ENCODE peak calls at places on chromosomes 12 and 14, in seven cellular contexts. F is IMR-90, G is WTC11, I is A549, Q is K562, B is HepG2, L is H1. A is an unnamed sample.

GRCh38 chr12:117526756-117527479 is 165.5 kb upstream of the NOS1 start:
- DNase-seq in Q (no peak), G (no peak), F (no peak), I (no peak), B (no peak), L (no peak), A (no peak)

GRCh38 chr12:108560321-108560721 is 652 bp downstream of the SART3 start:
- DNase-seq in L (no peak), Q (no peak), F (peak), I (no peak), G (no peak), B (peak), A (no peak)

GRCh38 chr14:103141117-103141796 is 18.0 kb downstream of the TNFAIP2 start:
- DNase-seq in L (peak), Q (peak), B (peak), F (peak), G (peak), I (peak), A (peak)

GRCh38 chr12:39935275-39935674 is 170.6 kb downstream of the SLC2A13 start:
- DNase-seq in F (peak), G (no peak), I (no peak), Q (no peak), L (no peak), B (no peak), A (no peak)

GRCh38 chr12:54034784-54035310 is 2.0 kb downstream of the HOXC5 start:
- DNase-seq in L (no peak), G (no peak), F (no peak), B (no peak), Q (no peak), I (no peak), A (no peak)

GRCh38 chr14:32074887-32075572 is 2.1 kb upstream of the ARHGAP5 start:
- DNase-seq in Q (no peak), B (peak), G (no peak), L (no peak), F (peak), I (peak), A (no peak)

GRCh38 chr12:23729354-23729753 is 220.1 kb downstream of the SOX5 start:
- DNase-seq in F (peak), L (no peak), Q (no peak), G (no peak), I (no peak), B (no peak), A (no peak)

GRCh38 chr12:6821271-6821673 is 349 bp upstream of the GPR162 start:
- DNase-seq in I (peak), L (peak), G (peak), F (peak), Q (no peak), B (no peak), A (peak)

GRCh38 chr14:33848706-33849454 is 102.0 kb downstream of the EGLN3 start:
- DNase-seq in G (peak), L (peak), B (peak), I (peak), Q (peak), F (peak), A (peak)

GRCh38 chr14:64465208-64465821 is at the start of gene AKAP5:
- DNase-seq in B (peak), F (peak), L (peak), G (peak), I (peak), Q (peak), A (peak)

GRCh38 chr14:101114726-101115481 is 211.4 kb upstream of the RTL1 start:
- DNase-seq in F (no peak), G (no peak), Q (no peak), B (no peak), I (no peak), L (peak), A (no peak)

GRCh38 chr12:107544947-107545346 is 140.7 kb upstream of the PWP1 start:
- DNase-seq in I (no peak), Q (no peak), B (no peak), F (no peak), L (no peak), G (no peak), A (no peak)

GRCh38 chr12:52518574-52519469 is 1.4 kb downstream of the KRT5 start:
- DNase-seq in I (no peak), Q (no peak), G (no peak), B (no peak), L (peak), F (no peak), A (no peak)

GRCh38 chr12:981176-981828 is 9.7 kb upstream of the ERC1 start:
- DNase-seq in F (no peak), L (no peak), I (no peak), G (no peak), B (no peak), Q (no peak), A (no peak)

GRCh38 chr14:47189911-47190503 is 485.4 kb downstream of the MDGA2 start:
- DNase-seq in I (no peak), G (no peak), F (no peak), B (no peak), Q (no peak), L (no peak), A (no peak)

GRCh38 chr14:106605548-106606448 is 1079.4 kb downstream of the TMEM121 start:
- DNase-seq in F (no peak), I (peak), L (no peak), Q (peak), G (no peak), B (peak), A (peak)

GRCh38 chr14:76938092-76938500 is 90.4 kb downstream of the IRF2BPL start:
- DNase-seq in Q (no peak), G (no peak), I (no peak), B (no peak), F (peak), L (no peak), A (no peak)

GRCh38 chr14:98711453-98711852 is 560.5 kb downstream of the BCL11B start:
- DNase-seq in I (no peak), L (no peak), Q (no peak), B (no peak), F (no peak), G (no peak), A (no peak)

GRCh38 chr12:56601503-56601902 is 28.6 kb downstream of the BAZ2A start:
- DNase-seq in Q (peak), I (peak), L (no peak), F (no peak), G (peak), B (no peak), A (peak)

GRCh38 chr12:54398995-54399793 is 14.7 kb upstream of the ZNF385A start:
- DNase-seq in B (peak), F (peak), I (peak), L (peak), G (peak), Q (peak), A (peak)

GRCh38 chr14:106436310-106436905 is 910.0 kb downstream of the TMEM121 start:
- DNase-seq in I (peak), F (no peak), L (peak), Q (peak), G (peak), B (no peak), A (no peak)

GRCh38 chr14:83706555-83706954 is 1823.4 kb upstream of the FLRT2 start:
- DNase-seq in L (peak), F (peak), Q (no peak), I (no peak), G (peak), B (no peak), A (peak)

GRCh38 chr12:130347588-130347987 is 9.9 kb downstream of the PIWIL1 start:
- DNase-seq in B (no peak), I (no peak), Q (no peak), F (no peak), G (no peak), L (no peak), A (no peak)

GRCh38 chr12:65278576-65279386 is at the start of gene MSRB3:
- DNase-seq in Q (peak), L (peak), G (peak), B (peak), I (peak), F (peak), A (peak)

GRCh38 chr12:1505151-1505450 is 89.3 kb downstream of the FBXL14 start:
- DNase-seq in I (no peak), F (no peak), B (no peak), Q (no peak), L (peak), G (no peak), A (no peak)

GRCh38 chr14:33282811-33283210 is 344.1 kb downstream of the NPAS3 start:
- DNase-seq in G (no peak), Q (no peak), B (no peak), F (no peak), I (no peak), L (no peak), A (no peak)

GRCh38 chr12:62911288-62911687 is 23.7 kb downstream of the PPM1H start:
- DNase-seq in Q (no peak), G (no peak), I (no peak), F (no peak), L (no peak), B (no peak), A (no peak)

GRCh38 chr12:93783827-93784226 is 106.7 kb downstream of the CRADD start:
- DNase-seq in B (no peak), Q (no peak), F (no peak), G (no peak), L (no peak), I (no peak), A (peak)

GRCh38 chr12:11171145-11171952 is at the start of gene SMIM10L1:
- DNase-seq in F (peak), G (peak), I (peak), L (peak), B (peak), Q (peak), A (peak)

GRCh38 chr12:92570056-92570753 is 132.6 kb upstream of the PLEKHG7 start:
- DNase-seq in B (peak), I (peak), Q (peak), F (peak), L (peak), G (peak), A (peak)

GRCh38 chr12:89383235-89384049 is 31.1 kb upstream of the DUSP6 start:
- DNase-seq in I (no peak), G (no peak), F (peak), Q (no peak), B (peak), L (no peak), A (peak)

GRCh38 chr14:89477391-89477790 is 60.4 kb upstream of the FOXN3 start:
- DNase-seq in Q (no peak), L (no peak), G (no peak), B (no peak), F (no peak), I (no peak), A (no peak)

GRCh38 chr14:63046339-63047268 is 1.3 kb upstream of the KCNH5 start:
- DNase-seq in F (no peak), L (peak), I (no peak), G (peak), Q (no peak), B (peak), A (peak)
- TF ChIP-seq USF2 in F (no peak), L (no peak), I (no peak), G (no peak), Q (no peak), B (no peak), A (no peak)

GRCh38 chr12:102216086-102216691 is 18.6 kb upstream of the PMCH start:
- DNase-seq in B (no peak), I (peak), L (no peak), G (no peak), Q (no peak), F (peak), A (no peak)
- TF ChIP-seq USF2 in B (no peak), I (no peak), L (no peak), G (no peak), Q (no peak), F (no peak), A (no peak)

GRCh38 chr12:46773537-46773936 is 52.3 kb downstream of the SLC38A4 start:
- DNase-seq in F (no peak), Q (no peak), B (no peak), I (no peak), G (no peak), L (no peak), A (no peak)
- TF ChIP-seq USF2 in F (no peak), Q (no peak), B (no peak), I (no peak), G (no peak), L (no peak), A (no peak)

GRCh38 chr12:3179731-3180130 is 102.6 kb downstream of the TSPAN9 start:
- DNase-seq in I (no peak), L (no peak), Q (no peak), F (no peak), B (no peak), G (no peak), A (no peak)
- TF ChIP-seq USF2 in I (no peak), L (no peak), Q (no peak), F (no peak), B (no peak), G (no peak), A (no peak)

GRCh38 chr14:58944226-58944769 is 244.2 kb upstream of the DAAM1 start:
- DNase-seq in L (no peak), Q (no peak), F (no peak), G (peak), I (peak), B (no peak), A (no peak)
- TF ChIP-seq USF2 in L (no peak), Q (no peak), F (no peak), G (no peak), I (no peak), B (no peak), A (no peak)

DNA sequence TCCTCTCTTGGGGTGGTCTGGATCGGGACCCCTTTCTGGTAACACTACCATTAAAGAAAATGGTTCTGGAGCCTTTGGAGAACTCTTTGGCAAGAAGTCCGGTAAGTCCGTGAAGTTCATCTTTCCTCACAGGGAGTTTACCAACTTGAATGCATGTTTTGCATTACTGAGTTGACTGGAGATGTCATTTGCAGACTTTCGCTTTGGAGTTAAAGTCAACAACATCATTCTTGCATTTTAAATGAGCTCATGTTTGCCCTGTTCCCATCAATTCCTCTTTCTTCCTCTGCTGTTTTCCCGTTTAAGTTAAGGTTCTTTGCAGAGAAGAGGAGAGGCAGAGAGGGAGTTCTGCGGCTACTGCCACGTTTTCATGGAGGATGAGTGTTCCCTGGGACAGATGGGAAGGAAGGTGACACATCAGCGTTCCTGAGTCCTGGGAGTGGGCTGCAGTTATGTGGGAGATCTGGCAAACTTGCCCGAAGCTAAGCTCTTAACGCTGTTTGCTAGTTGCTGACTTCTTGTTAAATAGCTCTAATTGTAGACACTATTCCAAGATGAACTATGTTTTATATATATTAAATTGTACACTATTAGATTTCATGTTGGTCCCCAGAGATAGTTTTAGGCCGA is 18.8 kb upstream of the PRICKLE1 start:
- DNase-seq in F (no peak), L (no peak), Q (no peak), I (no peak), G (no peak), B (no peak), A (no peak)
- TF ChIP-seq USF2 in F (no peak), L (no peak), Q (no peak), I (no peak), G (no peak), B (no peak), A (no peak)

GRCh38 chr12:16531623-16532022 is 74.3 kb downstream of the LMO3 start:
- DNase-seq in I (no peak), Q (no peak), F (no peak), L (no peak), G (no peak), B (no peak), A (peak)
- TF ChIP-seq USF2 in I (no peak), Q (no peak), F (no peak), L (no peak), G (no peak), B (no peak), A (no peak)

GRCh38 chr12:101436146-101436545 is 28.6 kb upstream of the ARL1 start:
- DNase-seq in G (no peak), B (no peak), L (no peak), Q (no peak), F (no peak), I (no peak), A (no peak)

GRCh38 chr12:101441835-101442234 is 33.3 kb upstream of the SPIC start:
- DNase-seq in F (no peak), L (no peak), I (no peak), Q (no peak), G (no peak), B (no peak), A (no peak)
- TF ChIP-seq USF2 in F (no peak), L (no peak), I (no peak), Q (no peak), G (no peak), B (no peak), A (no peak)

GRCh38 chr14:24935796-24936195 is 114.2 kb downstream of the STXBP6 start:
- DNase-seq in Q (no peak), B (no peak), F (peak), L (no peak), G (no peak), I (no peak), A (no peak)
- TF ChIP-seq USF2 in Q (no peak), B (no peak), F (no peak), L (no peak), G (no peak), I (no peak), A (no peak)

GRCh38 chr12:91384391-91384790 is 201.8 kb upstream of the DCN start:
- DNase-seq in L (no peak), I (no peak), Q (no peak), F (no peak), G (no peak), B (no peak), A (no peak)

GRCh38 chr12:91383106-91383505 is 200.5 kb upstream of the DCN start:
- DNase-seq in L (no peak), B (no peak), F (peak), Q (no peak), I (no peak), G (no peak), A (no peak)

GRCh38 chr12:91382081-91382543 is 199.5 kb upstream of the DCN start:
- DNase-seq in L (peak), G (peak), I (peak), Q (peak), F (peak), B (peak), A (peak)

GRCh38 chr12:91388573-91388972 is 206.0 kb upstream of the DCN start:
- DNase-seq in Q (no peak), F (no peak), I (no peak), G (no peak), L (no peak), B (no peak), A (no peak)

DNA sequence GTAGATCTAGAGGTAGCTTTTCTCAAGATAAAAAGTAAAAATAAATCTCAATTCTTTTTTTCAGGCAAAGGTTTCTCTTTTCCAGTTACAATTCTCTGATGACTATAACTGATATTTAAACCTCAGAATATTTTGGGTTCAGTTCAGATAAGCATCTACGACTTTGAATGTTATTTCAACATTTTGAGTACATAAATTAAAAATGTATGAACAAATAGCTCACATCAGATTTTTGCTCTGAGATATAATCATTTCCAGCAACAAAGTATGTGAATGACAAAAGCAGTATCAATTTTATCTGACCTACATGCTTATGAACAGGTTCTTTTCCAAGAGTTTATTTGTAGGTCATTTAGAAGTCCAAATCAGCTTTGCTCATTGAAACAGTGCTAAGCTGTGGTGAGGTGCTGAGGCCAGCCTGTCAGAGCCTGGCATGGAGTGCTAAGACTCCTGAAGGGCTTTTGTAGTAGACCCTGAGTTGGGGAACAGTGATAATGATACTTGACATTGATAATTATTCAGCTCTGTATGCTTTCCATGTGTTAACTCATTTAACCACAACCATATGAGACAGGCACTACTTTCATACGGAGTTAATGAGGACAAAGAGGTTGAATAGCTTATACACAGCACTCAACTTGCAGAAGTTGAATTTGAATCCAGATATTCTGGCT is 205.0 kb upstream of the DCN start:
- DNase-seq in B (no peak), F (no peak), I (no peak), L (no peak), G (no peak), Q (no peak), A (no peak)
- TF ChIP-seq USF2 in B (no peak), F (no peak), I (no peak), L (no peak), G (no peak), Q (no peak), A (no peak)